ENCODE peak calls at places on chromosomes 5 and 9, in four cellular contexts. B is cardiac fibroblast, X is ACHN, L is GM12865. T is an unnamed sample.
A peak's percentile ranks its signal among the peaks of the same experiment; 100 is the strongest.

GRCh38 chr9:129834489-129835127 is 467 bp downstream of the C9orf78 start:
- DNase-seq in L (peak; percentile 34), X (peak; percentile 20), B (no peak), T (peak; percentile 49)

GRCh38 chr9:114516913-114517312 is 11.6 kb upstream of the WHRN start:
- DNase-seq in B (peak; percentile 13), X (peak; percentile 19), L (no peak), T (no peak)

GRCh38 chr9:108331596-108331995 is 524.2 kb downstream of the ACTL7B start:
- DNase-seq in L (no peak), X (no peak), B (no peak), T (no peak)

GRCh38 chr5:78893959-78894676 is 91.0 kb downstream of the ARSB start:
- DNase-seq in B (no peak), L (peak; percentile 41), X (no peak), T (no peak)

GRCh38 chr9:4306066-4306787 is 6.4 kb upstream of the GLIS3 start:
- DNase-seq in L (no peak), X (no peak), B (peak; percentile 71), T (no peak)

GRCh38 chr5:158287643-158288228 is 428.8 kb upstream of the CLINT1 start:
- DNase-seq in L (no peak), X (no peak), B (peak; percentile 11), T (no peak)

GRCh38 chr5:1051366-1051720 is 42.7 kb downstream of the NKD2 start:
- DNase-seq in L (no peak), X (no peak), B (no peak), T (peak; percentile 83)

GRCh38 chr5:111439473-111440075 is 72.8 kb downstream of the STARD4 start:
- DNase-seq in L (no peak), B (no peak), X (no peak), T (no peak)

GRCh38 chr9:137083418-137084004 is 3.3 kb upstream of the MAN1B1 start:
- DNase-seq in L (peak; percentile 73), B (peak; percentile 92), X (peak; percentile 96), T (no peak)

GRCh38 chr5:172713809-172714490 is 57.0 kb downstream of the DUSP1 start:
- DNase-seq in L (no peak), X (no peak), B (no peak), T (no peak)

GRCh38 chr9:36470891-36471290 is 70.8 kb upstream of the RNF38 start:
- DNase-seq in L (peak; percentile 89), X (peak; percentile 81), B (peak; percentile 72), T (peak; percentile 83)

GRCh38 chr9:34988218-34989055 is 1.1 kb upstream of the DNAJB5 start:
- DNase-seq in L (peak; percentile 54), B (no peak), X (no peak), T (no peak)

GRCh38 chr9:26210338-26210851 is 532.2 kb upstream of the TUSC1 start:
- DNase-seq in B (peak; percentile 1), L (no peak), X (no peak), T (no peak)

GRCh38 chr9:98607787-98608186 is 100.9 kb downstream of the GABBR2 start:
- DNase-seq in L (no peak), X (no peak), B (peak; percentile 87), T (no peak)

GRCh38 chr5:32916648-32917047 is 205.5 kb downstream of the NPR3 start:
- DNase-seq in L (peak; percentile 4), B (peak; percentile 18), X (peak; percentile 4), T (no peak)

GRCh38 chr5:912356-913091 is 19.8 kb downstream of the TRIP13 start:
- DNase-seq in X (peak; percentile 90), L (no peak), B (peak; percentile 89), T (peak; percentile 67)

GRCh38 chr5:157506981-157507780 is 47.2 kb downstream of the NIPAL4 start:
- DNase-seq in L (no peak), B (peak; percentile 76), X (no peak), T (no peak)

GRCh38 chr5:61412344-61412743 is 80.3 kb downstream of the ZSWIM6 start:
- DNase-seq in X (no peak), B (no peak), L (no peak), T (no peak)

GRCh38 chr5:44233691-44234090 is 155.5 kb downstream of the FGF10 start:
- DNase-seq in L (no peak), X (no peak), B (no peak), T (no peak)

GRCh38 chr5:18944771-18945170 is 1043.2 kb downstream of the CDH18 start:
- DNase-seq in B (no peak), L (no peak), X (no peak), T (no peak)

GRCh38 chr5:93891491-93892480 is 150.4 kb upstream of the POU5F2 start:
- DNase-seq in X (no peak), L (no peak), B (no peak), T (no peak)

GRCh38 chr9:90706230-90706629 is 63.6 kb upstream of the DIRAS2 start:
- DNase-seq in X (no peak), B (no peak), L (no peak), T (no peak)

GRCh38 chr5:168706655-168707069 is 127.5 kb upstream of the PANK3 start:
- DNase-seq in X (peak; percentile 40), L (peak; percentile 53), B (peak; percentile 51), T (peak; percentile 34)

GRCh38 chr9:34375901-34376595 is 650 bp downstream of the MYORG start:
- DNase-seq in B (no peak), L (peak; percentile 70), X (peak; percentile 51), T (peak; percentile 69)

GRCh38 chr5:56564451-56565223 is 250.7 kb upstream of the MAP3K1 start:
- DNase-seq in B (peak; percentile 87), X (no peak), L (peak; percentile 24), T (peak; percentile 51)

GRCh38 chr5:12335938-12336337 is 431.7 kb upstream of the CTNND2 start:
- DNase-seq in L (no peak), X (no peak), B (no peak), T (no peak)

GRCh38 chr9:91047993-91048607 is 246.5 kb downstream of the SYK start:
- DNase-seq in L (peak; percentile 16), B (peak; percentile 79), X (peak; percentile 58), T (no peak)

GRCh38 chr5:126410623-126411022 is 12.6 kb upstream of the GRAMD2B start:
- DNase-seq in L (no peak), X (no peak), B (no peak), T (peak; percentile 26)

GRCh38 chr9:96651626-96652025 is 3.5 kb downstream of the PRXL2C start:
- DNase-seq in B (peak; percentile 50), X (peak; percentile 42), L (peak; percentile 13), T (peak; percentile 42)

GRCh38 chr5:72453260-72453775 is 53.9 kb downstream of the ZNF366 start:
- DNase-seq in X (no peak), B (peak; percentile 50), L (no peak), T (no peak)

GRCh38 chr5:153222956-153223355 is 267.5 kb upstream of the GRIA1 start:
- DNase-seq in X (no peak), B (peak; percentile 16), L (no peak), T (no peak)

GRCh38 chr9:126164796-126165525 is 161.7 kb upstream of the MVB12B start:
- DNase-seq in B (no peak), L (no peak), X (no peak), T (no peak)

T was measured in NAMALWA.